ENCODE peak calls at places on chromosomes 13 and 19, in eight cellular contexts. X is CD8-positive, alpha-beta memory T cell; Y is NCI-H345; U is tibial nerve; D is Calu3; O is NCI-H1105; G is NCI-H2171; Q is chondrocyte. K is an unnamed sample.
A peak's percentile ranks its signal among the peaks of the same experiment; 100 is the strongest.

GRCh38 chr19:40607311-40607871 is 6.2 kb downstream of the LTBP4 start:
- DNase-seq in Q (no peak), U (no peak), Y (no peak), X (no peak), D (no peak), G (no peak), O (no peak), K (no peak)

GRCh38 chr19:34151439-34151838 is 20.9 kb upstream of the LSM14A start:
- DNase-seq in D (no peak), Q (no peak), G (no peak), Y (no peak), O (no peak), U (no peak), X (no peak), K (no peak)

GRCh38 chr19:33946535-33947323 is 150.1 kb downstream of the KCTD15 start:
- DNase-seq in D (no peak), U (no peak), X (no peak), G (no peak), Y (no peak), O (no peak), Q (no peak), K (no peak)

GRCh38 chr19:30653646-30654386 is 281.6 kb downstream of the ZNF536 start:
- DNase-seq in D (no peak), Q (no peak), G (no peak), O (no peak), X (no peak), U (no peak), Y (no peak), K (no peak)

GRCh38 chr13:100517706-100518105 is 70.9 kb downstream of the GGACT start:
- DNase-seq in G (no peak), U (no peak), X (no peak), Q (no peak), Y (no peak), O (no peak), D (no peak), K (no peak)

GRCh38 chr13:95902736-95903135 is 150.5 kb downstream of the UGGT2 start:
- DNase-seq in U (no peak), X (no peak), O (no peak), D (no peak), Q (no peak), G (no peak), Y (no peak), K (no peak)

GRCh38 chr19:8185343-8186068 is 23.7 kb upstream of the CERS4 start:
- DNase-seq in D (no peak), O (no peak), X (no peak), Y (no peak), Q (no peak), G (no peak), U (no peak), K (no peak)

GRCh38 chr13:84655677-84656076 is 773.4 kb upstream of the SLITRK1 start:
- DNase-seq in G (no peak), X (no peak), D (no peak), Y (no peak), U (no peak), O (no peak), Q (no peak), K (no peak)

GRCh38 chr19:14837391-14837790 is 2.4 kb upstream of the OR7A5 start:
- DNase-seq in D (no peak), G (no peak), Y (no peak), O (no peak), U (no peak), X (no peak), Q (no peak), K (no peak)

GRCh38 chr13:112234131-112234875 is 141.9 kb upstream of the SPACA7 start:
- DNase-seq in U (no peak), Q (no peak), X (no peak), G (no peak), Y (no peak), O (no peak), D (no peak), K (no peak)

GRCh38 chr13:21800847-21801616 is 130.2 kb downstream of the FGF9 start:
- DNase-seq in O (no peak), Q (no peak), D (no peak), U (no peak), G (no peak), X (no peak), Y (no peak), K (no peak)

GRCh38 chr19:38685666-38686529 is 38.4 kb downstream of the ACTN4 start:
- DNase-seq in Q (no peak), D (peak; percentile 61), O (no peak), U (no peak), Y (no peak), G (peak; percentile 76), X (no peak), K (no peak)

GRCh38 chr19:41921280-41922219 is 6.7 kb downstream of the ERFL start:
- DNase-seq in Q (no peak), Y (no peak), D (no peak), O (no peak), U (no peak), X (no peak), G (no peak), K (no peak)

K was measured in AG04449.